ENCODE peak calls at places on chromosomes 7 and 10, in five cellular contexts. W is anterior cingulate cortex, J is left ventricle myocardium superior, S is NCI-H345, M is NCI-H510A treated with DMSO at 0.1 percent for 48 hours. G is an unnamed sample.

GRCh38 chr10:108544500-108545120 is 1378.7 kb downstream of the XPNPEP1 start:
- DNase-seq in W (no peak), J (peak), S (peak), M (peak), G (peak)

GRCh38 chr7:130887182-130888016 is 153.4 kb upstream of the KLF14 start:
- DNase-seq in W (no peak), J (no peak), S (no peak), M (no peak), G (peak)

GRCh38 chr7:99184468-99185225 is 23.3 kb downstream of the KPNA7 start:
- DNase-seq in W (no peak), J (no peak), S (no peak), M (no peak), G (no peak)

GRCh38 chr10:78212134-78212785 is 178.6 kb downstream of the RPS24 start:
- DNase-seq in W (no peak), J (peak), S (no peak), M (peak), G (no peak)

GRCh38 chr10:98267069-98267893 is 713 bp downstream of the LOXL4 start:
- DNase-seq in W (no peak), J (no peak), S (no peak), M (peak), G (no peak)

GRCh38 chr10:30557884-30558283 is 71.7 kb downstream of the LYZL2 start:
- DNase-seq in W (no peak), J (no peak), S (no peak), M (no peak), G (peak)

GRCh38 chr10:7300327-7300726 is 110.5 kb downstream of the SFMBT2 start:
- DNase-seq in W (peak), J (no peak), S (no peak), M (no peak), G (no peak)

GRCh38 chr7:47357398-47357797 is 224.5 kb downstream of the TNS3 start:
- DNase-seq in W (no peak), J (no peak), S (no peak), M (no peak), G (no peak)

GRCh38 chr10:50216894-50217293 is 34.4 kb downstream of the ASAH2 start:
- DNase-seq in W (no peak), J (no peak), S (peak), M (peak), G (peak)

GRCh38 chr10:52313350-52314006 is 603 bp upstream of the DKK1 start:
- DNase-seq in W (no peak), J (no peak), S (peak), M (peak), G (peak)

GRCh38 chr7:140640727-140641531 is at the start of gene DENND2A:
- DNase-seq in W (peak), J (peak), S (peak), M (peak), G (no peak)

GRCh38 chr10:116053910-116054309 is 219.1 kb downstream of the GFRA1 start:
- DNase-seq in W (no peak), J (no peak), S (no peak), M (no peak), G (no peak)

GRCh38 chr7:134473861-134474291 is 15.0 kb upstream of the AKR1B1 start:
- DNase-seq in W (no peak), J (no peak), S (no peak), M (no peak), G (peak)

GRCh38 chr7:142866361-142867096 is 11.7 kb downstream of the EPHB6 start:
- DNase-seq in W (no peak), J (peak), S (peak), M (no peak), G (peak)

GRCh38 chr7:6419310-6419773 is 28.4 kb downstream of the DAGLB start:
- DNase-seq in W (peak), J (peak), S (no peak), M (no peak), G (no peak)

GRCh38 chr7:116539879-116540278 is 15.0 kb downstream of the CAV1 start:
- DNase-seq in W (no peak), J (no peak), S (no peak), M (no peak), G (no peak)

GRCh38 chr7:149147072-149147729 is at the start of gene ZNF398:
- DNase-seq in W (peak), J (peak), S (peak), M (peak), G (peak)

GRCh38 chr10:48896756-48897437 is 42.7 kb downstream of the LRRC18 start:
- DNase-seq in W (no peak), J (no peak), S (peak), M (no peak), G (no peak)

GRCh38 chr7:64795176-64795575 is 948 bp downstream of the ZNF138 start:
- DNase-seq in W (no peak), J (no peak), S (no peak), M (no peak), G (no peak)

GRCh38 chr7:112500619-112501018 is 19.8 kb downstream of the LSMEM1 start:
- DNase-seq in W (no peak), J (no peak), S (no peak), M (no peak), G (no peak)

GRCh38 chr7:50185951-50186697 is 93.1 kb upstream of the ZPBP start:
- DNase-seq in W (no peak), J (no peak), S (no peak), M (no peak), G (no peak)

GRCh38 chr10:86580549-86580886 is 58.9 kb upstream of the WAPL start:
- DNase-seq in W (no peak), J (no peak), S (no peak), M (no peak), G (no peak)

GRCh38 chr10:110376021-110376773 is 71.5 kb upstream of the SMNDC1 start:
- DNase-seq in W (no peak), J (peak), S (no peak), M (no peak), G (no peak)

GRCh38 chr7:126702242-126703016 is 550.3 kb downstream of the GRM8 start:
- DNase-seq in W (no peak), J (no peak), S (no peak), M (no peak), G (no peak)

G was measured in bronchial epithelial cell.